ENCODE peak calls at places on chromosomes 3 and 15, in eight cellular contexts. M is activated CD8-positive, alpha-beta memory T cell treated with anti-CD3 and anti-CD28 coated beads, Interleukin-2, amount 10 ng/mL, durations not matched to agents 7 days and 5 days; Y is IMR-90; U is stimulated activated CD8-positive, alpha-beta memory T cell treated with anti-CD3 and anti-CD28 coated beads, Interleukin-7, amount 100 ng/mL, for 1 hour; D is NCI-H1105; J is activated CD4-positive, alpha-beta T cell treated with anti-CD3 and anti-CD28 coated beads for 4 hours; K is HS-5; H is Kasumi-1. F is an unnamed sample.
A peak's percentile ranks its signal among the peaks of the same experiment; 100 is the strongest.

GRCh38 chr15:29800441-29801366 is 21.6 kb downstream of the TJP1 start:
- DNase-seq in M (no peak), Y (no peak), U (no peak), D (no peak), J (no peak), K (no peak), H (no peak), F (no peak)

GRCh38 chr3:128416578-128417150 is 50.0 kb downstream of the DNAJB8 start:
- DNase-seq in M (no peak), Y (peak; percentile 71), U (no peak), D (no peak), J (no peak), K (peak; percentile 71), H (no peak), F (no peak)

GRCh38 chr3:184584001-184584891 is 22.7 kb downstream of the EPHB3 start:
- DNase-seq in M (no peak), Y (no peak), U (no peak), D (no peak), J (no peak), K (no peak), H (no peak), F (peak; percentile 72)

GRCh38 chr3:182136008-182136910 is 424.5 kb downstream of the SOX2 start:
- DNase-seq in M (no peak), Y (no peak), U (no peak), D (no peak), J (no peak), K (no peak), H (no peak), F (no peak)

GRCh38 chr15:81327526-81327925 is 3.6 kb upstream of the STARD5 start:
- DNase-seq in M (no peak), Y (peak; percentile 91), U (no peak), D (no peak), J (no peak), K (peak; percentile 60), H (no peak), F (no peak)

GRCh38 chr15:75073197-75073596 is 49.8 kb downstream of the PPCDC start:
- DNase-seq in M (no peak), Y (no peak), U (no peak), D (no peak), J (no peak), K (no peak), H (no peak), F (no peak)

GRCh38 chr3:36166477-36166876 is 213.8 kb upstream of the STAC start:
- DNase-seq in M (no peak), Y (no peak), U (no peak), D (no peak), J (no peak), K (peak; percentile 68), H (no peak), F (no peak)

GRCh38 chr3:71087109-71088018 is 496.2 kb downstream of the FOXP1 start:
- DNase-seq in M (peak; percentile 70), Y (peak; percentile 51), U (no peak), D (no peak), J (peak; percentile 45), K (no peak), H (no peak), F (no peak)

GRCh38 chr3:73618461-73618860 is 6.3 kb downstream of the PDZRN3 start:
- DNase-seq in M (no peak), Y (peak; percentile 56), U (no peak), D (no peak), J (no peak), K (no peak), H (no peak), F (no peak)

GRCh38 chr15:93362821-93363220 is 273.8 kb upstream of the RGMA start:
- DNase-seq in M (no peak), Y (no peak), U (no peak), D (no peak), J (no peak), K (no peak), H (no peak), F (no peak)

GRCh38 chr3:161035711-161036110 is 69.4 kb downstream of the B3GALNT1 start:
- DNase-seq in M (no peak), Y (no peak), U (no peak), D (no peak), J (no peak), K (peak; percentile 5), H (peak; percentile 88), F (no peak)

GRCh38 chr3:142796823-142797222 is 73.0 kb downstream of the TRPC1 start:
- DNase-seq in M (no peak), Y (no peak), U (no peak), D (no peak), J (no peak), K (no peak), H (peak; percentile 4), F (no peak)

GRCh38 chr3:42535981-42536784 is 33.7 kb downstream of the VIPR1 start:
- DNase-seq in M (peak; percentile 50), Y (no peak), U (no peak), D (no peak), J (no peak), K (no peak), H (peak; percentile 82), F (no peak)

GRCh38 chr3:43748179-43748578 is 57.4 kb downstream of the ABHD5 start:
- DNase-seq in M (no peak), Y (peak; percentile 62), U (no peak), D (no peak), J (no peak), K (no peak), H (no peak), F (no peak)

GRCh38 chr3:196422976-196423781 is 9.0 kb downstream of the UBXN7 start:
- DNase-seq in M (no peak), Y (no peak), U (no peak), D (peak; percentile 33), J (no peak), K (no peak), H (no peak), F (peak; percentile 6)

GRCh38 chr15:57591822-57592367 is at the start of gene MYZAP:
- DNase-seq in M (no peak), Y (no peak), U (no peak), D (peak; percentile 25), J (peak; percentile 35), K (no peak), H (no peak), F (peak; percentile 50)

GRCh38 chr15:70469651-70470555 is 293.5 kb downstream of the UACA start:
- DNase-seq in M (no peak), Y (no peak), U (no peak), D (no peak), J (no peak), K (no peak), H (no peak), F (no peak)

GRCh38 chr15:42071717-42072116 is 22.6 kb downstream of the PLA2G4D start:
- DNase-seq in M (peak; percentile 15), Y (no peak), U (no peak), D (no peak), J (no peak), K (no peak), H (no peak), F (no peak)

GRCh38 chr3:169104972-169105371 is 558.5 kb downstream of the MECOM start:
- DNase-seq in M (no peak), Y (peak; percentile 68), U (no peak), D (no peak), J (no peak), K (no peak), H (no peak), F (no peak)

GRCh38 chr3:29144361-29144760 is 136.5 kb upstream of the RBMS3 start:
- DNase-seq in M (no peak), Y (no peak), U (no peak), D (no peak), J (no peak), K (no peak), H (peak; percentile 48), F (no peak)

GRCh38 chr15:43872416-43873020 is 45.7 kb downstream of the WDR76 start:
- DNase-seq in M (no peak), Y (peak; percentile 83), U (no peak), D (peak; percentile 2), J (no peak), K (peak; percentile 8), H (peak; percentile 68), F (peak; percentile 32)

GRCh38 chr15:38516636-38517035 is 48.0 kb downstream of the RASGRP1 start:
- DNase-seq in M (no peak), Y (no peak), U (no peak), D (no peak), J (no peak), K (no peak), H (no peak), F (no peak)

GRCh38 chr3:70615286-70615685 is 302.8 kb upstream of the MDFIC2 start:
- DNase-seq in M (no peak), Y (no peak), U (no peak), D (no peak), J (no peak), K (no peak), H (no peak), F (no peak)

GRCh38 chr3:167840247-167840646 is 104.7 kb downstream of the SERPINI1 start:
- DNase-seq in M (no peak), Y (no peak), U (no peak), D (no peak), J (no peak), K (no peak), H (no peak), F (no peak)

GRCh38 chr15:50718700-50719125 is 32.1 kb upstream of the TRPM7 start:
- DNase-seq in M (no peak), Y (no peak), U (no peak), D (no peak), J (no peak), K (no peak), H (no peak), F (no peak)

GRCh38 chr15:83709246-83709645 is 55.3 kb downstream of the ADAMTSL3 start:
- DNase-seq in M (no peak), Y (peak; percentile 38), U (no peak), D (no peak), J (no peak), K (peak; percentile 18), H (no peak), F (no peak)

GRCh38 chr3:171415070-171415469 is 45.1 kb downstream of the TNIK start:
- DNase-seq in M (no peak), Y (peak; percentile 59), U (no peak), D (no peak), J (no peak), K (no peak), H (no peak), F (no peak)

GRCh38 chr15:97319316-97319715 is 641.2 kb upstream of the ARRDC4 start:
- DNase-seq in M (no peak), Y (no peak), U (no peak), D (no peak), J (no peak), K (no peak), H (no peak), F (no peak)

GRCh38 chr15:67149859-67150824 is 84.7 kb downstream of the SMAD3 start:
- DNase-seq in M (peak; percentile 57), Y (peak; percentile 99), U (no peak), D (no peak), J (peak; percentile 47), K (peak; percentile 91), H (peak; percentile 16), F (peak; percentile 39)

GRCh38 chr15:45254405-45255293 is 2.6 kb downstream of the SLC28A2 start:
- DNase-seq in M (no peak), Y (peak; percentile 71), U (no peak), D (no peak), J (no peak), K (peak; percentile 83), H (no peak), F (no peak)

GRCh38 chr15:68775671-68776476 is 44.8 kb downstream of the ANP32A start:
- DNase-seq in M (peak; percentile 36), Y (peak; percentile 24), U (no peak), D (no peak), J (no peak), K (no peak), H (no peak), F (no peak)

GRCh38 chr3:127611251-127611650 is 13.0 kb downstream of the MCM2 start:
- DNase-seq in M (no peak), Y (no peak), U (no peak), D (no peak), J (no peak), K (no peak), H (no peak), F (no peak)

GRCh38 chr3:32246079-32246675 is 7.7 kb downstream of the CMTM8 start:
- DNase-seq in M (no peak), Y (no peak), U (no peak), D (no peak), J (no peak), K (no peak), H (no peak), F (no peak)

GRCh38 chr3:48478631-48479555 is 25.1 kb downstream of the SHISA5 start:
- DNase-seq in M (peak; percentile 86), Y (no peak), U (peak; percentile 34), D (no peak), J (peak; percentile 47), K (no peak), H (no peak), F (no peak)

F was measured in retina.